ENCODE peak calls at places on chromosomes 7 and 10, in eight cellular contexts. A, T, V, J, S, Y, Z and D are unnamed samples.

GRCh38 chr7:44279286-44279685 is 46.1 kb downstream of the CAMK2B start:
- DNase-seq in J (no peak), T (no peak), A (no peak), S (no peak), V (no peak), Z (no peak), Y (no peak), D (peak; percentile 33)

GRCh38 chr7:18829518-18830252 is 287.8 kb downstream of the TWIST1 start:
- DNase-seq in Z (no peak), Y (no peak), T (no peak), V (no peak), S (no peak), A (no peak), J (peak; percentile 68), D (no peak)

GRCh38 chr10:11598749-11599396 is 12.6 kb downstream of the USP6NL start:
- DNase-seq in T (no peak), S (no peak), Z (no peak), Y (no peak), V (no peak), J (no peak), A (no peak), D (no peak)

GRCh38 chr7:82755705-82756551 is 312.4 kb upstream of the CACNA2D1 start:
- DNase-seq in A (no peak), Z (peak; percentile 13), V (no peak), J (peak; percentile 84), T (no peak), S (no peak), Y (no peak), D (no peak)

GRCh38 chr7:2716906-2717292 is 28.9 kb downstream of the AMZ1 start:
- DNase-seq in J (no peak), A (no peak), Y (no peak), V (no peak), S (no peak), Z (no peak), T (no peak), D (no peak)

GRCh38 chr7:16433568-16434122 is 12.3 kb upstream of the CRPPA start:
- DNase-seq in S (no peak), A (no peak), J (no peak), Z (no peak), V (no peak), T (no peak), Y (no peak), D (no peak)

GRCh38 chr10:69392481-69393000 is 24.2 kb downstream of the TACR2 start:
- DNase-seq in A (peak; percentile 79), V (peak; percentile 90), Y (peak; percentile 84), J (peak; percentile 77), T (peak; percentile 65), Z (peak; percentile 99), S (peak; percentile 69), D (peak; percentile 95)

GRCh38 chr7:26090927-26091519 is 61.0 kb upstream of the NFE2L3 start:
- DNase-seq in V (peak; percentile 18), J (peak; percentile 74), Z (peak; percentile 60), S (peak; percentile 54), T (peak; percentile 59), A (no peak), Y (no peak), D (peak; percentile 53)

GRCh38 chr7:2399848-2400587 is 3.4 kb upstream of the CHST12 start:
- DNase-seq in Z (peak; percentile 88), J (peak; percentile 95), T (no peak), A (peak; percentile 68), S (peak; percentile 76), V (peak; percentile 77), Y (peak; percentile 34), D (peak; percentile 97)

DNA sequence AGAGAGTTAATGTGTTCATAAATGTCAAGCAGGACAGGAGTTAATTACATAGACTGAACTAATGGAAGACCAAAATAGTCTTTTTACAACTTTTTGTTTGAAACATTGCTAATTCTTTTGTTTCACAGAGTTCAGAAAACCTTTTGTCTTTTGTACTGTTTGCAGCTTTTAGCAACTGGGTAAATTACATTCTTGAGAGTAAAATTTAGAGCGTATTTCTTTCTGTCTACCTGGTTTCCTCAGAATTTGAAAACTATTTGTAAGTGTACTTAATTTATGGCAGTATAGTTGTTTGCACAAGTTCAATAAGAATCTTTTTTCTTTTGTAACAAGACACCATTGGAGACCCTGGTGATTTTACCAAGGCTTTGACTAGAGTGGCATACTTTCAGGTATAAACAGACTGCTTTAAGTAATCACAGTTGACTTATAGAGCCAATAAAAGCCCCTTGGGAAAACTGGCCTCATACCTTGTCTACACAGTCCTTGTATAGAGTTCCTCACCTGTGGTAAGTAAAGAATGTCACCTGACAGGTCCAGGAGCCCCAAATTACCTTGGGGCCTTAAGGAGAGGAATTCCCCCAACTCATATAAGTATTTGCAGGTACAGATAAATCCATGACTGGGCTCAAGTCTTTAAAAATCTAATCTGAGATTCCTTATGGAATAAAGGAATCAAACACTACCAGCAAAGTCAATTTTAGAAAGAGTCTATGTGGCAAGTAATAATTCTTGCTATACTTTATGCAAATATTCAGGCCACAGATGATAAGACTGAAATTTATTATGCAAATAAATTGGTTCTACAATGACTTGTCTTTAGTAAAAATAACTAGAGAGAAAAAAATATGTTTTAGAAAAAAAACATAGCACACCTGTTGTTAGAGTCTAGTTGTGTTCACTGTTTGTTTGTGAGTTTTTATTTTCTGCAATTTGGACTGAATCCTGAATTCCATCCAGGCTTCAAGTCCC is 23.6 kb upstream of the CREB3L2 start:
- DNase-seq in J (no peak), S (no peak), Y (no peak), T (no peak), Z (peak; percentile 23), V (no peak), A (no peak), D (no peak)
- H3K4me1 ChIP-seq in J (no peaks in the 10 kb centered on the region), S (peaks cover 9% of the 10 kb centered on the region), Y (no peaks in the 10 kb centered on the region), T (no peaks in the 10 kb centered on the region), Z (peaks cover 5% of the 10 kb centered on the region), V (no peaks in the 10 kb centered on the region), A (no peaks in the 10 kb centered on the region), D (no peaks in the 10 kb centered on the region)

GRCh38 chr7:69656077-69656476 is 57.8 kb downstream of the AUTS2 start:
- DNase-seq in Z (no peak), J (no peak), A (no peak), Y (no peak), T (no peak), S (no peak), V (no peak), D (no peak)

GRCh38 chr7:69652947-69653701 is 54.8 kb downstream of the AUTS2 start:
- DNase-seq in Z (no peak), Y (no peak), T (no peak), J (no peak), S (no peak), A (no peak), V (no peak), D (no peak)

GRCh38 chr7:69654381-69654780 is 56.1 kb downstream of the AUTS2 start:
- DNase-seq in V (peak; percentile 41), Z (no peak), T (no peak), A (no peak), Y (no peak), J (no peak), S (no peak), D (no peak)

GRCh38 chr7:69656890-69657289 is 58.6 kb downstream of the AUTS2 start:
- DNase-seq in S (no peak), T (no peak), Y (no peak), V (no peak), J (no peak), Z (no peak), A (peak; percentile 31), D (no peak)

DNA sequence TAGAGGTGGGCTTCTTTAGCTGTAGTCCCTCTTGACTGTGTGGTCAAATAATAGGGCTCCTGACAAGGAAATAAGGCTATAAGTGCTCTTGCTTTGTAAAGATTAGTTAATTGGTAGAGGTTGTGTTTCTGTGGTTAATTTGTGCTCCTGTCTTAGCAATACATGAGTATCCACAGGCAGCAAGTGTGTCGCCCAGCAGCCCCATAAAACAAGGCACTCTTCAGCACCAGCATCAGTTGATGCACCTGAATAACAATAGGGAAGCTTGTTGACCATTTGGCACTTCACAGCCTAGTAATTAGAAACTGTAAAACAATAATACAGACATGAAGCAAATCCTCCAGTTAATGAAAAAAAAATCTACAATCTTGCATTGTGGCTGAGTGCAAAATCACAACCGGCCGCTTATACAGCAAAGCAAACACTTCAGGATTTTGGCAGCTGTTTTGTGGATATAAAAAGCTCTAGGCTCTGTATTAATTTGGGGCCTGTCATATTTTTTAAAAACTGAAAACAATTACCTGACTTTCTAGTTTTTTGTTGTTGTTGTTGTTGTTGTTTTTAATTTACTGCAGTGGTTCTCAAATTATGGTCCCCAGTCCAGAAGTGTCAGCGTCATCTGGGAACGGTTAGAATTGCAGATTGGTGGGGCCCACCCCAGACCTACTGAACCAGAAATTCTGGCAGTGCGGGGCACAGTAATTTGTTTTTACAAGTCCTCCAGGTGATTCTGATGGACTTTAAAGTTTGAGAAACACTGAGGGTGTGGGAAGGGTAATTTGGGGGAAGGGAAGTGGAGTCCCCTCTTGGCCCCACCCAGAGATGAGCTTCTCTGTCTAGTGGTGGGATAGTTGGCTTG is 56.8 kb downstream of the AUTS2 start:
- DNase-seq in J (no peak), Z (no peak), A (no peak), T (no peak), V (no peak), Y (no peak), S (no peak), D (no peak)
- H3K36me3 ChIP-seq in J (no peaks in the 10 kb centered on the region), Z (no peaks in the 10 kb centered on the region), A (no peaks in the 10 kb centered on the region), T (no peaks in the 10 kb centered on the region), V (no peaks in the 10 kb centered on the region), Y (no peaks in the 10 kb centered on the region), S (no peaks in the 10 kb centered on the region), D (no peaks in the 10 kb centered on the region)

GRCh38 chr7:155467846-155468821 is 10.2 kb downstream of the EN2 start:
- DNase-seq in Z (no peak), S (no peak), Y (no peak), T (no peak), A (no peak), J (no peak), V (no peak), D (no peak)
- H3K4me3 ChIP-seq in Z (no peak overlapping the region), S (no peak overlapping the region), Y (peak overlapping the region; percentile 9), T (no peak overlapping the region), A (no peak overlapping the region), J (no peak overlapping the region), V (no peak overlapping the region), D (no peak overlapping the region)

GRCh38 chr10:58326967-58327381 is 7.8 kb upstream of the UBE2D1 start:
- DNase-seq in T (no peak), J (peak; percentile 42), S (no peak), Y (no peak), V (no peak), A (no peak), Z (no peak), D (no peak)
- H3K4me1 ChIP-seq in T (no peaks in the 10 kb centered on the region), J (no peaks in the 10 kb centered on the region), S (peaks cover 16% of the 10 kb centered on the region), Y (no peaks in the 10 kb centered on the region), V (no peaks in the 10 kb centered on the region), A (no peaks in the 10 kb centered on the region), Z (peaks cover 11% of the 10 kb centered on the region), D (no peaks in the 10 kb centered on the region)

DNA sequence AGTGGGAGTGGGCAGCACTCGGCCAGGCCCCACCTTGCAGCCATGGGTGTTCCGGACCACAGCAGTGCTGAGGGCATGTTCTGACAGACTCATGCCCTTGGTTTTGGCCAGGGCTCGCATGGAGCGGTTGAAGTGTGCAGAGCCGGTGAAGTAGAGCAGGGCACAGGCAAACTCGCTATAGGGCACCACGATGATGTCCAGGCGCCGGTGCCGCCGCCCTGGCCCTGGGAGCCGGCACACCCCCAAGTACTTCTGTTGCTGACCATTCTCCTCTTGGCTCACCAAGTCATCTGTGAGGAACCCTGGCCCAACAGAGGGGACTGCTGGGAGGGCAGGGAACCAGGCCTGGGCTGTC is 8.6 kb downstream of the POLL start:
- DNase-seq in V (no peak), J (no peak), Y (no peak), A (no peak), S (no peak), Z (no peak), T (no peak), D (no peak)
- H3K36me3 ChIP-seq in V (no peaks in the 10 kb centered on the region), J (peaks cover 41% of the 10 kb centered on the region), Y (no peaks in the 10 kb centered on the region), A (no peaks in the 10 kb centered on the region), S (peaks cover 2% of the 10 kb centered on the region), Z (peaks cover 2% of the 10 kb centered on the region), T (peaks cover 10% of the 10 kb centered on the region), D (peaks cover 17% of the 10 kb centered on the region)

GRCh38 chr7:42856605-42856987 is 55.3 kb downstream of the C7orf25 start:
- DNase-seq in Y (no peak), S (no peak), J (no peak), Z (no peak), V (no peak), A (no peak), T (no peak), D (no peak)
- H3K4me3 ChIP-seq in Y (no peak overlapping the region), S (no peak overlapping the region), J (peak overlapping the region; percentile 30), Z (peak overlapping the region; percentile 74), V (peak overlapping the region; percentile 37), A (no peak overlapping the region), T (no peak overlapping the region), D (peak overlapping the region; percentile 33)